ENCODE peak calls at places on chromosome 17, in six cellular contexts. Q is thyroid gland, A is cardiac muscle cell, Y is colonic mucosa, T is fibroblast of lung, X is heart left ventricle. L is an unnamed sample. For H3K27me3, the result is how much of the 10 kb centered on the place peaks cover.

GRCh38 chr17:56850591-56850990 is 16.6 kb downstream of the DGKE start:
- DNase-seq in Q (no peak), A (no peak), Y (no peak), T (no peak), X (no peak), L (no peak)

GRCh38 chr17:31581022-31581483 is 189.6 kb downstream of the RAB11FIP4 start:
- DNase-seq in Q (peak), A (no peak), Y (no peak), T (peak), X (peak), L (peak)

GRCh38 chr17:68709995-68710780 is 109.0 kb upstream of the FAM20A start:
- DNase-seq in Q (no peak), A (no peak), Y (no peak), T (peak), X (no peak), L (no peak)

GRCh38 chr17:78820841-78821240 is 19.8 kb downstream of the USP36 start:
- DNase-seq in Q (no peak), A (no peak), Y (no peak), T (no peak), X (no peak), L (no peak)

GRCh38 chr17:29140051-29140582 is 40.1 kb downstream of the MYO18A start:
- DNase-seq in Q (peak), A (peak), Y (peak), T (peak), X (peak), L (peak)

GRCh38 chr17:36213695-36214094 is 2.8 kb downstream of the CCL4L2 start:
- DNase-seq in Q (no peak), A (no peak), Y (no peak), T (no peak), X (no peak), L (no peak)

GRCh38 chr17:75496005-75496404 is 19.3 kb downstream of the CASKIN2 start:
- DNase-seq in Q (no peak), A (no peak), Y (no peak), T (no peak), X (no peak), L (no peak)

GRCh38 chr17:4407851-4408250 is 25.9 kb upstream of the SPNS3 start:
- DNase-seq in Q (no peak), A (no peak), Y (peak), T (peak), X (no peak), L (no peak)

GRCh38 chr17:82921426-82921825 is 81.6 kb upstream of the ZNF750 start:
- DNase-seq in Q (no peak), A (no peak), Y (no peak), T (no peak), X (no peak), L (no peak)

GRCh38 chr17:51298508-51299371 is 38.4 kb downstream of the UTP18 start:
- DNase-seq in Q (peak), A (peak), Y (no peak), T (peak), X (no peak), L (no peak)

GRCh38 chr17:80847506-80848230 is 144.0 kb upstream of the CHMP6 start:
- DNase-seq in Q (no peak), A (no peak), Y (peak), T (no peak), X (no peak), L (peak)

GRCh38 chr17:80631142-80632045 is 86.8 kb downstream of the RPTOR start:
- DNase-seq in Q (no peak), A (no peak), Y (no peak), T (no peak), X (no peak), L (no peak)

GRCh38 chr17:80036715-80037477 is 454 bp downstream of the CCDC40 start:
- DNase-seq in Q (peak), A (peak), Y (peak), T (peak), X (no peak), L (peak)

GRCh38 chr17:36509272-36509985 is 22.9 kb downstream of the ZNHIT3 start:
- DNase-seq in Q (no peak), A (no peak), Y (no peak), T (no peak), X (no peak), L (no peak)

GRCh38 chr17:17170346-17170976 is 35.7 kb downstream of the PLD6 start:
- DNase-seq in Q (peak), A (peak), Y (no peak), T (no peak), X (no peak), L (no peak)

GRCh38 chr17:34163681-34164080 is 91.4 kb upstream of the CCL2 start:
- DNase-seq in Q (no peak), A (peak), Y (no peak), T (peak), X (peak), L (peak)

GRCh38 chr17:42704495-42705494 is 22.5 kb downstream of the CNTNAP1 start:
- DNase-seq in Q (no peak), A (no peak), Y (no peak), T (no peak), X (no peak), L (no peak)

GRCh38 chr17:42182927-42183734 is 2.1 kb downstream of the HCRT start:
- DNase-seq in Q (no peak), A (no peak), Y (peak), T (peak), X (peak), L (no peak)

GRCh38 chr17:57319806-57320205 is 63.5 kb downstream of the MSI2 start:
- DNase-seq in Q (no peak), A (no peak), Y (no peak), T (no peak), X (no peak), L (no peak)

GRCh38 chr17:34647511-34647910 is 68.1 kb downstream of the TMEM132E start:
- DNase-seq in Q (no peak), A (no peak), Y (no peak), T (no peak), X (no peak), L (no peak)

GRCh38 chr17:27559506-27559931 is 71.5 kb upstream of the LGALS9 start:
- DNase-seq in Q (no peak), A (no peak), Y (peak), T (peak), X (peak), L (no peak)

GRCh38 chr17:12545877-12546513 is 119.7 kb upstream of the MYOCD start:
- DNase-seq in Q (peak), A (peak), Y (peak), T (peak), X (no peak), L (peak)

GRCh38 chr17:74379495-74380085 is 12.3 kb downstream of the GPR142 start:
- DNase-seq in Q (peak), A (peak), Y (peak), T (peak), X (peak), L (peak)

GRCh38 chr17:4364622-4365041 is 1.8 kb downstream of the UBE2G1 start:
- DNase-seq in Q (peak), A (no peak), Y (peak), T (no peak), X (no peak), L (no peak)

GRCh38 chr17:73142763-73143395 is 21.9 kb upstream of the SSTR2 start:
- DNase-seq in Q (no peak), A (no peak), Y (no peak), T (no peak), X (no peak), L (no peak)

GRCh38 chr17:47738178-47738577 is 5.1 kb downstream of the TBX21 start:
- DNase-seq in Q (no peak), A (no peak), Y (no peak), T (no peak), X (no peak), L (no peak)
- TF ChIP-seq CTCF in Q (no peak), A (no peak), Y (no peak), T (no peak), X (no peak), L (no peak)

DNA sequence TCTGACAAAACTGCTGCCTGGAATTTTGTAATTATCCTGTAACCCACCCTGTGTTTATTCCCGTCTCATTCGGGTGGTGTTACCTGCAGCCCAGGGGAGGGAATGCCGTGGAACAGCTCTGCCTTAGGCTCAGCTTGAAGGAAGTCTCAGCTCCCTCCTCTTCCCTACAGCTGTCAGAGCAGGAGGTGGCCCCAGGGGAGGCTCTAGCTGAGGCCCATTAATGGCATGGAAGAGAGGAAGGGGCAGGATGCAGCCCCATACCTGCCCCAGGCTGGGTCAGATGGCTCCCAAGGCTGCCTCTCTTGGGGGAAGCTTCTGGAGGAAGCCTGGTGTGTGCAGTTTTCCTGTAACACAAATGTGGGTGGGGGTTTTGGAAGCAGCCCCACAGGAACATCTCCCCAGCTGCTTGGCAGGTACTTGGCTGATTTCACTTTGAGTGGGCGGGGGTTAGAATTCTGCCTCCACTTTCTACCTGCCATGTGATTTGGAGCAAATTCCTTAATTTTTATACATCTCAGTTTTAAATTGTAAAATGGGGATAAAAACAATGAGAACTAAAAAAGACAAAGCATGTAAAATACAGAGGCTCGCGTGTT is 103.9 kb downstream of the MGAT5B start:
- DNase-seq in Q (no peak), A (no peak), Y (no peak), T (no peak), X (no peak), L (no peak)
- H3K27me3 ChIP-seq in Q (under half), A (under half), Y (under half), T (under half), X (under half), L (under half)

DNA sequence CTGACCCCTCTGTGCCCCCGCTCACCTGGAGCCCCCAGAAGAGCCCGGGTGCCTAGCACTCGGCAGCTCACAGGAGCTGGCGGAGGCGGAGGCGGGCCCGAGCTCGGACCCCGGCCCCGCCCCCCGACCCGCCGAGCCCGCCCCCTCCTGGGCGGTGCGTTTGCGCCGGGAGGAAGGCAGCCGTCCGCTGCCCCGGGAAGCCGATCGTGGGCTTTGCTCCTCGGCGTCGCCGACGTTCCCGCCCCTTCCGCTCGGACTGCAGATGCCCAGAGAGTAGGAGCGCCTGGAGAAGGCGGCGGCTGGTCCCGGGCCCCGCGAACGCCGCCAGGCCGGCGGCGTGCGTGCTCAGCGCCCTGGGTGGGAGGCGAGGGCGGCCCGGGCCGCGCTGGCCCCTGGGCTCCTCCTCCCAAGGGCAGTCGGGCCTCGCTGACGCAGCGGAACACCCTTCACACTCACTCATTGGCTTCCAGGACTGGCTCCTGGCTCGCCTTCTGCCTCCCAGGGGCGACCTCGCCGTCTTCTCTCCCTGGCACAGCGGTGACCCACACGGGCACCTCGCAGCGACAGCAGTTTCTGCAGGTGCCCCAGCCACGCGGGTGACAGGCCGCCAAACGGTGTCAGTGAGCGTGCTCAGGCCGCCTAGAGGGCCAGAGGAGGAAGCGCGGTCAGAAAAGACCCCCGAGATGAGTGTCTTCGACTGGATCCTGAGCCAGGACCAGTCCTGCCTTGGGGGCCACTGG is at the start of gene PLSCR3:
- DNase-seq in Q (peak), A (peak), Y (peak), T (peak), X (peak), L (peak)
- TF ChIP-seq CTCF in Q (peak), A (peak), Y (no peak), T (peak), X (no peak), L (no peak)

DNA sequence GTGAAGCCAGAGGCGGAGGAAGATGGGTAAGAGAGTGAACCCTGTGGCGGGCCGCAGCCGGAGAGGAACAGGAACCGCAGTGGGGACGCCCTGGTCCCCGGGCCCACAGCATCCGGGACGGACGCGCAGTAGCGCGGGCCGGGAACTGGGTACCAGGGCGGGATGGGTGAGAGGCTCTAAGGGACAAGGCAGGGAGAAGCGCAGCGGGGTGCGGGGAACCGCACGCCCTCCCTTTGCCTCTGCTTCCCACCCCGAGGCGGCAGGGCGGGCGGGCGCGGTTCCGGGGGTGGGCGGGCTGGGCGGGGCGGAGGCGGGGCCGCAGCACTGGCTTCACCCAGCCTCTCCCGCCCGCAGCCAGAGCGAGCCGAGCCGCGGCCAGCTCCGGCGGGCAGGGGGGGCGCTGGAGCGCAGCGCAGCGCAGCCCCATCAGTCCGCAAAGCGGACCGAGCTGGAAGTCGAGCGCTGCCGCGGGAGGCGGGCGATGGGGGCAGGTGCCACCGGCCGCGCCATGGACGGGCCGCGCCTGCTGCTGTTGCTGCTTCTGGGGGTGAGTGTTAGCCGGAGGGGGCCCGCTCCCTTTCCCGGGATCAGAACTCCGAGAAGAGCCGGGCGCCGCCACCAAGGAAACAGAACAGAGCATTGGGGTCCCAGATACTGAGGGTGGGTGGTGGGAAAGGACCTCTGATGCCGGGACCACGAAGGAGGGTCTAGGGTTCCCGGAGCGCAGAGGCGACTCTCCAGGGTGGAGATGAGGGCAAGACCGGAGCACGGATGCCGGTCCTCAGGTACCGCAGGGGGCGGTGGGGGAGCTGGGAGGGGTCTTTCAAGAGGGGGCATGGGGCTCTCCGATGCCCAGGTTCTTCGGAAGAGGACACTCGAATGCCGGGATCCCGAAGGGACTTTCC is at the start of gene NGFR:
- DNase-seq in Q (peak), A (peak), Y (peak), T (no peak), X (peak), L (no peak)
- H3K27me3 ChIP-seq in Q (under half), A (half or more), Y (under half), T (under half), X (half or more), L (half or more)

GRCh38 chr17:65633146-65633881 is 71.9 kb upstream of the AXIN2 start:
- DNase-seq in Q (no peak), A (no peak), Y (no peak), T (no peak), X (no peak), L (no peak)
- TF ChIP-seq CTCF in Q (no peak), A (no peak), Y (no peak), T (no peak), X (no peak), L (no peak)

GRCh38 chr17:45809484-45809883 is 25.4 kb downstream of the CRHR1 start:
- DNase-seq in Q (no peak), A (no peak), Y (no peak), T (no peak), X (no peak), L (no peak)
- H3K27me3 ChIP-seq in Q (under half), A (under half), Y (under half), T (under half), X (under half), L (under half)

GRCh38 chr17:81871387-81872120 is 417 bp upstream of the ARHGDIA start:
- DNase-seq in Q (peak), A (peak), Y (peak), T (peak), X (peak), L (peak)
- TF ChIP-seq CTCF in Q (peak), A (peak), Y (no peak), T (no peak), X (peak), L (no peak)

L was measured in adrenal gland.